ENCODE peak calls at places on chromosomes 13 and 19, in four cellular contexts. One of them, this sample, is unnamed.

GRCh38 chr19:38243279-38243673 is 12.9 kb downstream of the PPP1R14A start:
- DNase-seq in HepG2: no peak
- DNase-seq in K562: no peak
- DNase-seq in SK-N-SH: no peak
- DNase-seq in this sample: no peak

GRCh38 chr19:1826557-1827521 is 14.8 kb upstream of the ATP8B3 start:
- DNase-seq in HepG2: no peak
- DNase-seq in K562: peak; percentile 80
- DNase-seq in SK-N-SH: peak; percentile 58
- DNase-seq in this sample: no peak

GRCh38 chr13:83449666-83450395 is 432.4 kb downstream of the SLITRK1 start:
- DNase-seq in HepG2: no peak
- DNase-seq in K562: no peak
- DNase-seq in SK-N-SH: no peak
- DNase-seq in this sample: no peak

GRCh38 chr19:39413269-39413902 is 917 bp downstream of the PLEKHG2 start:
- DNase-seq in HepG2: no peak
- DNase-seq in K562: peak; percentile 65
- DNase-seq in SK-N-SH: peak; percentile 88
- DNase-seq in this sample: no peak

GRCh38 chr13:112444001-112444311 is 67.8 kb downstream of the SPACA7 start:
- DNase-seq in HepG2: peak; percentile 44
- DNase-seq in K562: peak; percentile 69
- DNase-seq in SK-N-SH: peak; percentile 88
- DNase-seq in this sample: no peak

GRCh38 chr19:13890136-13890535 is 13.2 kb downstream of the NANOS3 start:
- DNase-seq in HepG2: no peak
- DNase-seq in K562: no peak
- DNase-seq in SK-N-SH: no peak
- DNase-seq in this sample: no peak

GRCh38 chr19:9857920-9858746 is 23.0 kb downstream of the PIN1 start:
- DNase-seq in HepG2: no peak
- DNase-seq in K562: no peak
- DNase-seq in SK-N-SH: no peak
- DNase-seq in this sample: no peak

GRCh38 chr19:30631035-30631375 is 258.8 kb downstream of the ZNF536 start:
- DNase-seq in HepG2: no peak
- DNase-seq in K562: no peak
- DNase-seq in SK-N-SH: no peak
- DNase-seq in this sample: no peak

GRCh38 chr13:100854091-100854490 is 179.5 kb upstream of the TMTC4 start:
- DNase-seq in HepG2: no peak
- DNase-seq in K562: no peak
- DNase-seq in SK-N-SH: no peak
- DNase-seq in this sample: no peak

GRCh38 chr13:51287758-51288157 is 51.7 kb upstream of the SERPINE3 start:
- DNase-seq in HepG2: no peak
- DNase-seq in K562: no peak
- DNase-seq in SK-N-SH: no peak
- DNase-seq in this sample: no peak

GRCh38 chr13:24274452-24274971 is 34.9 kb upstream of the C1QTNF9 start:
- DNase-seq in HepG2: no peak
- DNase-seq in K562: no peak
- DNase-seq in SK-N-SH: no peak
- DNase-seq in this sample: peak; percentile 88

GRCh38 chr19:43468354-43469159 is 3.1 kb upstream of the LYPD3 start:
- DNase-seq in HepG2: no peak
- DNase-seq in K562: no peak
- DNase-seq in SK-N-SH: no peak
- DNase-seq in this sample: no peak

GRCh38 chr13:52026246-52026626 is 1.7 kb downstream of the UTP14C start:
- DNase-seq in HepG2: peak; percentile 35
- DNase-seq in K562: no peak
- DNase-seq in SK-N-SH: no peak
- DNase-seq in this sample: no peak

GRCh38 chr13:99367663-99368448 is 60.7 kb upstream of the GPR183 start:
- DNase-seq in HepG2: no peak
- DNase-seq in K562: no peak
- DNase-seq in SK-N-SH: no peak
- DNase-seq in this sample: no peak

GRCh38 chr19:4542896-4543351 is 3.1 kb upstream of the LRG1 start:
- DNase-seq in HepG2: no peak
- DNase-seq in K562: no peak
- DNase-seq in SK-N-SH: no peak
- DNase-seq in this sample: no peak

GRCh38 chr19:1410136-1410786 is 2.9 kb downstream of the DAZAP1 start:
- DNase-seq in HepG2: no peak
- DNase-seq in K562: no peak
- DNase-seq in SK-N-SH: no peak
- DNase-seq in this sample: no peak

GRCh38 chr13:72462726-72463125 is 264.7 kb downstream of the MZT1 start:
- DNase-seq in HepG2: no peak
- DNase-seq in K562: no peak
- DNase-seq in SK-N-SH: no peak
- DNase-seq in this sample: no peak

GRCh38 chr13:80256352-80256932 is 84.5 kb downstream of the SPRY2 start:
- DNase-seq in HepG2: no peak
- DNase-seq in K562: no peak
- DNase-seq in SK-N-SH: no peak
- DNase-seq in this sample: no peak

GRCh38 chr19:3123088-3123721 is 12.6 kb upstream of the GNA15 start:
- DNase-seq in HepG2: no peak
- DNase-seq in K562: no peak
- DNase-seq in SK-N-SH: no peak
- DNase-seq in this sample: no peak

GRCh38 chr13:106851251-106851650 is 283.3 kb upstream of the ARGLU1 start:
- DNase-seq in HepG2: no peak
- DNase-seq in K562: no peak
- DNase-seq in SK-N-SH: no peak
- DNase-seq in this sample: no peak

GRCh38 chr13:80338781-80339577 is 1.9 kb downstream of the SPRY2 start:
- DNase-seq in HepG2: peak; percentile 23
- DNase-seq in K562: peak; percentile 38
- DNase-seq in SK-N-SH: peak; percentile 77
- DNase-seq in this sample: no peak

GRCh38 chr13:50842711-50843255 is 709 bp downstream of the DLEU7 start:
- DNase-seq in HepG2: no peak
- DNase-seq in K562: no peak
- DNase-seq in SK-N-SH: no peak
- DNase-seq in this sample: no peak

DNA sequence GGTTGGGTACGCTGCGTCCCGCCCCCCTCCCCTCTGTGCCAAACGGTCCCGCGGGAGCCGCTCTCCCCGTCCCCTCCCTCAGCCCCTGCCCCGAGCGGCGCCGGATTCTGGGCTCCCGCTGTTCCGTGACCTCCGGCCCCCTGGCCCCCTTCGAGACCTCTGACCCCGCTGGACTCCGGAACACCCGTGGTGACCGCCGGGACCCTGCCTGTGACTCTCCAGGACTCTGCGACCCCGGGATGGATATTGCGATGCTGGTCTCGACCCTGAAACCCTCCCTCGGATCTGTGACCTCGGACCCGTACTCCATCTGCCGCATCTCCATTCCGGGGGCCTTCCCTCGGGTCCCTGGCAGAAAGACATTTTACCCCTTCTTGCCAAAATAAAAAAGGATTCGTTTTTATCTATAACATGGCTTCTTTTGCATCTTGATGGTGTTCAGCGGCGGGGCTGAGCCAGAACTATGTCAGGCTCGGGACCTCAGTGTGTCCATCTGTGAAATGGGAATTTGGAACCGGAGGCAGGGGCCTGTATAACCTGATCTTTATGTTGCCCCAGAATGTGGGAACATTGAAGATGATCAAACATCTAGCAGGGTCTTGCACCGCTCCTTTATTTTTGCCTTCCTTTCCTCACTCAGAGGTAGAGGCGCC is 654 bp upstream of the MEGF8 start:
- DNase-seq in HepG2: no peak
- DNase-seq in K562: no peak
- DNase-seq in SK-N-SH: no peak
- DNase-seq in this sample: no peak
- H2AFZ ChIP-seq in HepG2: no peak overlapping the region
- H2AFZ ChIP-seq in K562: peak overlapping the region; percentile 98
- H2AFZ ChIP-seq in SK-N-SH: peak overlapping the region; percentile 96
- H2AFZ ChIP-seq in this sample: peak overlapping the region; percentile 92

GRCh38 chr19:16922592-16922934 is 33.8 kb downstream of the F2RL3 start:
- DNase-seq in HepG2: no peak
- DNase-seq in K562: no peak
- DNase-seq in SK-N-SH: no peak
- DNase-seq in this sample: no peak

GRCh38 chr19:16921766-16922591 is 33.2 kb downstream of the F2RL3 start:
- DNase-seq in HepG2: no peak
- DNase-seq in K562: no peak
- DNase-seq in SK-N-SH: no peak
- DNase-seq in this sample: no peak

GRCh38 chr19:16922949-16923348 is 34.1 kb downstream of the F2RL3 start:
- DNase-seq in HepG2: no peak
- DNase-seq in K562: no peak
- DNase-seq in SK-N-SH: no peak
- DNase-seq in this sample: no peak

GRCh38 chr19:16919496-16919895 is 30.7 kb downstream of the F2RL3 start:
- DNase-seq in HepG2: no peak
- DNase-seq in K562: no peak
- DNase-seq in SK-N-SH: no peak
- DNase-seq in this sample: no peak

DNA sequence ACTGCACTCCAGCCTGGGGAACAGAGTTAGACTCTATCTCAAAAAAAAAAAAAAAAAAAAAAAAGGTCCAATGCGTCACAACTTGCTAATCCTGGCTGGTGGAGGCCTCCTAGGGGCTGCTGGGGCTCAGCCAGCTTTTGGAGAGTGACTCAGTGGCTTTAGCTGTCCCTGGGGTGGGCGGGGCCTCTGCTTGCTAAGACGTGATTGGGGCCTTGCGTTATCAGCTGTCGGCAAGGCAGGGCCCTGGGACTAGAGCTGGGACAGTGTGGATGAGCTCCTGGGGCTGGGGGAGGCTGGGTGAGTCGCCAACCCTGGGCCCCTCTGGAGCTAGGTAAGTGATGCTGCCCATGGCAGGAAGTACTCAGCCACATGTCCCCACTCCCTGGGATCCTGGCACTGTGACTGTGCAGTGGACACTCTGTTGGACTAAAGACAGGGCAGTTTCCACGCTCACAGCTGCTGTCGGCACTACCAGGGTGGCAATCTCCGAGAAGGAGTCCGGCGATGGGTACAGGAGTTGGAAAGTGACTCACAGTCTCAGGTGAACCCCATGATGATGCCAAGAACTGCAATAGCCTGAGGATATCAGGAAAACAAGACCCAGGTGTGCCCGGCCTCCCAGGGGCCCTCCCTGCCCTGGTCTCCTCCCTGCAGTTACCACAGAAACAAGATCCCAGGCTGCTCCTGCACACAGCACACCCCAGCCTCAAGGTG is 32.2 kb downstream of the F2RL3 start:
- DNase-seq in HepG2: no peak
- DNase-seq in K562: peak; percentile 88
- DNase-seq in SK-N-SH: no peak
- DNase-seq in this sample: no peak
- TF ChIP-seq YY1 in HepG2: no peak
- TF ChIP-seq YY1 in K562: no peak
- TF ChIP-seq YY1 in SK-N-SH: no peak
- TF ChIP-seq YY1 in this sample: no peak

GRCh38 chr19:36489920-36490415 is 607 bp upstream of the ZNF566 start:
- DNase-seq in HepG2: peak; percentile 94
- DNase-seq in K562: peak; percentile 84
- DNase-seq in SK-N-SH: peak; percentile 91
- DNase-seq in this sample: peak; percentile 73
- TF ChIP-seq FOXM1 in HepG2: no peak
- TF ChIP-seq FOXM1 in K562: no peak
- TF ChIP-seq FOXM1 in SK-N-SH: no peak
- TF ChIP-seq FOXM1 in this sample: no peak

GRCh38 chr19:49977846-49978245 is 16.9 kb upstream of the SIGLEC11 start:
- DNase-seq in HepG2: no peak
- DNase-seq in K562: no peak
- DNase-seq in SK-N-SH: no peak
- DNase-seq in this sample: no peak
- H2AFZ ChIP-seq in HepG2: no peak overlapping the region
- H2AFZ ChIP-seq in K562: no peak overlapping the region
- H2AFZ ChIP-seq in SK-N-SH: no peak overlapping the region
- H2AFZ ChIP-seq in this sample: no peak overlapping the region

DNA sequence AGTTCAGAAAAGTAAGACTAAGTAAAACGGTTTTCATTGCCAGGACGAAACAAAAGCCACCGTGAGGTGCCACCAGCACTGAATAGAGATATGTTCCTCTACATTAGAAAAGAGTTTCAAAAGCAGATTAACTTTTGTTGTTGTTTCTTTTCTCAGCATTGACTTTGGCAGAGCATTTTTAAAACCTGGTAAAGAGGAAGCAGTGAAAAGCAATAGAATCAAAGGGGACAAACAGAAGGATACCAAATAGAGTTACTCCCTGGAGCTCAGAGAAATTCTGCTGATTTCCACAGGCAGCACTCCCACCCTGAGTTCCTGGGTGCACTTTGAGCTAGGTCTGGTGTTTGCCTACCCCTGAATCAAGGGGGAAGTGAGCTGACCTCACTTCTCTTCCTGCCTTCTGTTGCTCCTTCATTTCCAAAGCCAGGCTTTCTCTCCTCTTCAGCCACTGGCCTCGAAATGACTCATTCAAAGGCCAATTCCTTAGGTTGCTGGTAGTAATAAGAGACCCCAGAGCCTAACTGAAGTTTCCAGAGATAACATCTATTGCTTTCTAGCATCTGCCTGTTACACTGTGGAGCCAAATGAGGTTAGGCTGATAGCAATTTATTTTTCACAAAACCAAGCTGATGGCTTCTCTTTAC is 11.3 kb upstream of the ERICH6B start:
- DNase-seq in HepG2: no peak
- DNase-seq in K562: no peak
- DNase-seq in SK-N-SH: peak; percentile 40
- DNase-seq in this sample: no peak
- TF ChIP-seq YY1 in HepG2: no peak
- TF ChIP-seq YY1 in K562: no peak
- TF ChIP-seq YY1 in SK-N-SH: no peak
- TF ChIP-seq YY1 in this sample: no peak

GRCh38 chr19:49639401-49640112 is 386 bp downstream of the RRAS start:
- DNase-seq in HepG2: no peak
- DNase-seq in K562: no peak
- DNase-seq in SK-N-SH: no peak
- DNase-seq in this sample: no peak

GRCh38 chr19:49638360-49638759 is 1.6 kb downstream of the RRAS start:
- DNase-seq in HepG2: no peak
- DNase-seq in K562: no peak
- DNase-seq in SK-N-SH: no peak
- DNase-seq in this sample: no peak

GRCh38 chr19:49642488-49643035 is 553 bp downstream of the SCAF1 start:
- DNase-seq in HepG2: no peak
- DNase-seq in K562: no peak
- DNase-seq in SK-N-SH: peak; percentile 65
- DNase-seq in this sample: no peak

GRCh38 chr19:49641688-49642487 is at the start of gene SCAF1:
- DNase-seq in HepG2: peak; percentile 97
- DNase-seq in K562: peak; percentile 90
- DNase-seq in SK-N-SH: peak; percentile 96
- DNase-seq in this sample: peak; percentile 97

GRCh38 chr19:49640113-49640898 is at the start of gene RRAS:
- DNase-seq in HepG2: peak; percentile 98
- DNase-seq in K562: peak; percentile 95
- DNase-seq in SK-N-SH: peak; percentile 95
- DNase-seq in this sample: peak; percentile 100
- TF ChIP-seq FOXM1 in HepG2: no peak
- TF ChIP-seq FOXM1 in K562: no peak
- TF ChIP-seq FOXM1 in SK-N-SH: no peak
- TF ChIP-seq FOXM1 in this sample: no peak

This sample was measured in GM12878.